ENCODE peak calls at places on chromosomes 16 and 17, in seven cellular contexts. One of them, this sample, is unnamed. For H3K4me1, the result is how much of the 10 kb centered on the place peaks cover.

GRCh38 chr17:3667366-3668278 is 756 bp downstream of the TAX1BP3 start:
- DNase-seq in HCT116: no peak
- DNase-seq in stomach: peak
- DNase-seq in sigmoid colon: peak
- DNase-seq in SK-N-SH: peak
- DNase-seq in GM23338: peak
- DNase-seq in GM12878: no peak
- DNase-seq in this sample: peak

GRCh38 chr17:32783602-32784001 is 93.3 kb downstream of the MYO1D start:
- DNase-seq in SK-N-SH: peak
- DNase-seq in stomach: no peak
- DNase-seq in sigmoid colon: no peak
- DNase-seq in GM12878: peak
- DNase-seq in HCT116: peak
- DNase-seq in GM23338: peak
- DNase-seq in this sample: no peak

GRCh38 chr17:38922538-38923291 is 2.7 kb upstream of the LASP1NB start:
- DNase-seq in GM12878: no peak
- DNase-seq in sigmoid colon: peak
- DNase-seq in SK-N-SH: peak
- DNase-seq in stomach: peak
- DNase-seq in GM23338: peak
- DNase-seq in HCT116: no peak
- DNase-seq in this sample: peak

GRCh38 chr16:49520684-49521083 is 147.1 kb downstream of the C16orf78 start:
- DNase-seq in GM12878: no peak
- DNase-seq in HCT116: no peak
- DNase-seq in sigmoid colon: no peak
- DNase-seq in SK-N-SH: no peak
- DNase-seq in GM23338: no peak
- DNase-seq in stomach: no peak
- DNase-seq in this sample: peak

GRCh38 chr17:28211811-28212210 is 107.2 kb upstream of the TMEM97 start:
- DNase-seq in GM12878: no peak
- DNase-seq in sigmoid colon: no peak
- DNase-seq in SK-N-SH: no peak
- DNase-seq in HCT116: no peak
- DNase-seq in stomach: no peak
- DNase-seq in GM23338: no peak
- DNase-seq in this sample: no peak

GRCh38 chr17:81672504-81672903 is 6.0 kb downstream of the CCDC137 start:
- DNase-seq in GM12878: no peak
- DNase-seq in SK-N-SH: no peak
- DNase-seq in GM23338: no peak
- DNase-seq in stomach: no peak
- DNase-seq in HCT116: no peak
- DNase-seq in sigmoid colon: no peak
- DNase-seq in this sample: peak

GRCh38 chr16:10965440-10966039 is 21.2 kb downstream of the CLEC16A start:
- DNase-seq in stomach: no peak
- DNase-seq in GM23338: no peak
- DNase-seq in HCT116: no peak
- DNase-seq in GM12878: peak
- DNase-seq in sigmoid colon: no peak
- DNase-seq in SK-N-SH: no peak
- DNase-seq in this sample: no peak

GRCh38 chr17:71793550-71793949 is 327.3 kb upstream of the SOX9 start:
- DNase-seq in stomach: no peak
- DNase-seq in SK-N-SH: no peak
- DNase-seq in HCT116: no peak
- DNase-seq in GM12878: no peak
- DNase-seq in GM23338: no peak
- DNase-seq in sigmoid colon: no peak
- DNase-seq in this sample: no peak

GRCh38 chr17:19384723-19385391 is 2.1 kb downstream of the MFAP4 start:
- DNase-seq in sigmoid colon: peak
- DNase-seq in SK-N-SH: peak
- DNase-seq in GM12878: no peak
- DNase-seq in HCT116: no peak
- DNase-seq in stomach: peak
- DNase-seq in GM23338: peak
- DNase-seq in this sample: peak

GRCh38 chr16:51839697-51840462 is 688.8 kb upstream of the SALL1 start:
- DNase-seq in HCT116: no peak
- DNase-seq in GM12878: no peak
- DNase-seq in sigmoid colon: no peak
- DNase-seq in stomach: no peak
- DNase-seq in GM23338: peak
- DNase-seq in SK-N-SH: no peak
- DNase-seq in this sample: no peak

GRCh38 chr17:55577011-55577586 is 65.8 kb upstream of the SMIM36 start:
- DNase-seq in sigmoid colon: peak
- DNase-seq in GM12878: peak
- DNase-seq in GM23338: no peak
- DNase-seq in stomach: no peak
- DNase-seq in HCT116: no peak
- DNase-seq in SK-N-SH: no peak
- DNase-seq in this sample: peak

GRCh38 chr17:37720989-37721388 is 23.9 kb downstream of the HNF1B start:
- DNase-seq in sigmoid colon: no peak
- DNase-seq in GM12878: no peak
- DNase-seq in HCT116: no peak
- DNase-seq in GM23338: no peak
- DNase-seq in stomach: no peak
- DNase-seq in SK-N-SH: no peak
- DNase-seq in this sample: no peak

GRCh38 chr16:84481051-84481735 is 23.3 kb downstream of the MEAK7 start:
- DNase-seq in SK-N-SH: no peak
- DNase-seq in sigmoid colon: no peak
- DNase-seq in HCT116: no peak
- DNase-seq in stomach: peak
- DNase-seq in GM23338: no peak
- DNase-seq in GM12878: no peak
- DNase-seq in this sample: peak

GRCh38 chr16:1958715-1959268 is 546 bp upstream of the NDUFB10 start:
- DNase-seq in SK-N-SH: no peak
- DNase-seq in stomach: no peak
- DNase-seq in HCT116: no peak
- DNase-seq in GM12878: no peak
- DNase-seq in sigmoid colon: no peak
- DNase-seq in GM23338: no peak
- DNase-seq in this sample: peak
- H3K4me1 ChIP-seq in SK-N-SH: under half
- H3K4me1 ChIP-seq in stomach: under half
- H3K4me1 ChIP-seq in HCT116: under half
- H3K4me1 ChIP-seq in GM12878: under half
- H3K4me1 ChIP-seq in sigmoid colon: under half
- H3K4me1 ChIP-seq in GM23338: under half
- H3K4me1 ChIP-seq in this sample: half or more

GRCh38 chr16:55528974-55529373 is 20.1 kb downstream of the LPCAT2 start:
- DNase-seq in stomach: no peak
- DNase-seq in SK-N-SH: no peak
- DNase-seq in GM23338: no peak
- DNase-seq in sigmoid colon: no peak
- DNase-seq in GM12878: no peak
- DNase-seq in HCT116: no peak
- DNase-seq in this sample: no peak

GRCh38 chr16:55532227-55532626 is 23.4 kb downstream of the LPCAT2 start:
- DNase-seq in GM12878: no peak
- DNase-seq in stomach: no peak
- DNase-seq in HCT116: no peak
- DNase-seq in SK-N-SH: no peak
- DNase-seq in sigmoid colon: no peak
- DNase-seq in GM23338: no peak
- DNase-seq in this sample: no peak

GRCh38 chr16:55530316-55530856 is 21.5 kb downstream of the LPCAT2 start:
- DNase-seq in HCT116: no peak
- DNase-seq in GM23338: no peak
- DNase-seq in sigmoid colon: no peak
- DNase-seq in stomach: no peak
- DNase-seq in GM12878: no peak
- DNase-seq in SK-N-SH: no peak
- DNase-seq in this sample: no peak

GRCh38 chr16:55526448-55526847 is 17.6 kb downstream of the LPCAT2 start:
- DNase-seq in sigmoid colon: no peak
- DNase-seq in GM12878: no peak
- DNase-seq in HCT116: no peak
- DNase-seq in stomach: no peak
- DNase-seq in GM23338: no peak
- DNase-seq in SK-N-SH: no peak
- DNase-seq in this sample: no peak

DNA sequence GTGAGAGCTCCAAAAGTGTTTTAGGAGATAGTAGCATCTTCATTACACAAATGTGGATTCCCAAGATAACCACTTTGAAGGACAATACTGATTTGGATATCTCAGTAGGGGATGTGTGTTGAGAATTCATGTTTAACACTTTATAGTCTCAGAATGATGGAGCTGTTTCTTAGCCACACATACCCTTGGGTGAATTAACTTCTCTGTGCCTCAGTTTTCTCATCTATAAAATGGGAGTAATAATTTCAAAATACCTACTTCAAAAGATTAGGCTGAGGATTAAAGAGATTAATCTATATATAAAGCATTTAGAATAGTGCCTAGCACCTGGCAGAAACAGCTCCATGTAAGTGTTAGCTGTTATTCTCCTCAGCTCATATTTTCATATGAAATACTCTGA is 19.0 kb downstream of the LPCAT2 start:
- DNase-seq in stomach: no peak
- DNase-seq in HCT116: no peak
- DNase-seq in GM12878: no peak
- DNase-seq in GM23338: no peak
- DNase-seq in sigmoid colon: no peak
- DNase-seq in SK-N-SH: no peak
- DNase-seq in this sample: no peak
- TF ChIP-seq POLR2AphosphoS5 in stomach: no peak
- TF ChIP-seq POLR2AphosphoS5 in HCT116: no peak
- TF ChIP-seq POLR2AphosphoS5 in GM12878: no peak
- TF ChIP-seq POLR2AphosphoS5 in GM23338: no peak
- TF ChIP-seq POLR2AphosphoS5 in sigmoid colon: no peak
- TF ChIP-seq POLR2AphosphoS5 in SK-N-SH: no peak
- TF ChIP-seq POLR2AphosphoS5 in this sample: no peak

GRCh38 chr16:9095171-9095570 is 3.7 kb downstream of the HAPSTR1 start:
- DNase-seq in HCT116: no peak
- DNase-seq in GM23338: no peak
- DNase-seq in sigmoid colon: no peak
- DNase-seq in GM12878: no peak
- DNase-seq in stomach: no peak
- DNase-seq in SK-N-SH: no peak
- DNase-seq in this sample: no peak

GRCh38 chr16:9094008-9094846 is 2.8 kb downstream of the HAPSTR1 start:
- DNase-seq in HCT116: no peak
- DNase-seq in GM12878: no peak
- DNase-seq in SK-N-SH: no peak
- DNase-seq in sigmoid colon: no peak
- DNase-seq in GM23338: no peak
- DNase-seq in stomach: no peak
- DNase-seq in this sample: no peak

GRCh38 chr16:9096416-9096952 is 5.0 kb downstream of the HAPSTR1 start:
- DNase-seq in GM12878: no peak
- DNase-seq in stomach: no peak
- DNase-seq in GM23338: no peak
- DNase-seq in HCT116: no peak
- DNase-seq in SK-N-SH: no peak
- DNase-seq in sigmoid colon: no peak
- DNase-seq in this sample: no peak

GRCh38 chr16:9097266-9098219 is 6.1 kb downstream of the HAPSTR1 start:
- DNase-seq in GM23338: no peak
- DNase-seq in SK-N-SH: no peak
- DNase-seq in sigmoid colon: no peak
- DNase-seq in stomach: no peak
- DNase-seq in HCT116: no peak
- DNase-seq in GM12878: no peak
- DNase-seq in this sample: no peak

DNA sequence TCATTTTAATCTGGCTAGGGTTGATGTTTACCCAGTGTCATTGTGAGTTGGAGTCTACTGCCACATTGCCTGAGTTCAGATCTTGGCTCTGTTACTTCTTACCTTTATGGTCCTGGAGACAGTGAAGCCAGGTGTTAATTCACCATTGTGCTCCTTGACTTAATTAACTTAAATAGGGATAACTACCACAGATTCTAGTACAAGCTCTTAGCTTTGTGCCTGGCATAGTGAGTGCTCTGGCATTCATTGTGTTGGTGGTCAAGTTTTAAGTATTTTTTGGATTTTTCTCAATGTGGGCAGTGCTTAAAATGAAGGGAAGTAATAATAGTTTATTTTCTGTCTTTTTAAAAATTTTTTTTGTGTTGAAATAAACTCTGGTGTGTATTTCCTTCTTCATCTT is 4.6 kb downstream of the HAPSTR1 start:
- DNase-seq in stomach: no peak
- DNase-seq in HCT116: no peak
- DNase-seq in SK-N-SH: no peak
- DNase-seq in sigmoid colon: no peak
- DNase-seq in GM12878: no peak
- DNase-seq in GM23338: no peak
- DNase-seq in this sample: no peak
- H3K4me1 ChIP-seq in stomach: half or more
- H3K4me1 ChIP-seq in HCT116: half or more
- H3K4me1 ChIP-seq in SK-N-SH: under half
- H3K4me1 ChIP-seq in sigmoid colon: half or more
- H3K4me1 ChIP-seq in GM12878: under half
- H3K4me1 ChIP-seq in GM23338: under half
- H3K4me1 ChIP-seq in this sample: half or more

GRCh38 chr17:46737331-46737730 is 81.2 kb downstream of the WNT3 start:
- DNase-seq in GM12878: no peak
- DNase-seq in HCT116: no peak
- DNase-seq in stomach: no peak
- DNase-seq in SK-N-SH: no peak
- DNase-seq in sigmoid colon: no peak
- DNase-seq in GM23338: no peak
- DNase-seq in this sample: no peak

GRCh38 chr17:46741122-46741725 is 77.3 kb downstream of the WNT3 start:
- DNase-seq in GM12878: no peak
- DNase-seq in GM23338: no peak
- DNase-seq in HCT116: no peak
- DNase-seq in stomach: no peak
- DNase-seq in SK-N-SH: no peak
- DNase-seq in sigmoid colon: no peak
- DNase-seq in this sample: no peak

GRCh38 chr17:46738544-46738943 is 79.9 kb downstream of the WNT3 start:
- DNase-seq in sigmoid colon: no peak
- DNase-seq in stomach: no peak
- DNase-seq in SK-N-SH: no peak
- DNase-seq in HCT116: no peak
- DNase-seq in GM12878: no peak
- DNase-seq in GM23338: no peak
- DNase-seq in this sample: no peak

GRCh38 chr17:46742539-46743270 is 75.8 kb downstream of the WNT3 start:
- DNase-seq in sigmoid colon: no peak
- DNase-seq in GM12878: no peak
- DNase-seq in GM23338: no peak
- DNase-seq in stomach: no peak
- DNase-seq in HCT116: peak
- DNase-seq in SK-N-SH: no peak
- DNase-seq in this sample: no peak

DNA sequence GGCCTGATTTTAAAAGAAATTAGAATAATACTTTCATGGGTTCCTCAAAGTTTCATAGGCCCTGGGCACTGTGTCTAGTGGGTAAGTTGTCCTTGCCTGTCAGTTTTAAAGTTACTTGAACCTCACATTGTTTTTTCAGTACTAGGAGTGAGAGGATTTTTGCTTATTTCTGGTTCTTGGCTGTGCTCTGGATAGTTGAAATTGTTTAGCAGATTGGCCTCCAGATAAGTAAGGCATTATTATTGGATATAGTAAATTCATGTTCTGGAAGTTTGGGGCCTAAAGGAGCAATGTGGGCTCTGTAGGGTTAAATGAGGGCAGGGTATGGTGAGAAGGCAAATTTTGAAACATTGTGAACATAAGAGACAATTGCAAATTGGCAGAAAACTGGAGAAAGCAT is 78.5 kb downstream of the WNT3 start:
- DNase-seq in sigmoid colon: no peak
- DNase-seq in GM23338: no peak
- DNase-seq in stomach: no peak
- DNase-seq in SK-N-SH: no peak
- DNase-seq in GM12878: no peak
- DNase-seq in HCT116: no peak
- DNase-seq in this sample: no peak
- TF ChIP-seq POLR2AphosphoS5 in sigmoid colon: no peak
- TF ChIP-seq POLR2AphosphoS5 in GM23338: no peak
- TF ChIP-seq POLR2AphosphoS5 in stomach: no peak
- TF ChIP-seq POLR2AphosphoS5 in SK-N-SH: no peak
- TF ChIP-seq POLR2AphosphoS5 in GM12878: no peak
- TF ChIP-seq POLR2AphosphoS5 in HCT116: no peak
- TF ChIP-seq POLR2AphosphoS5 in this sample: no peak